ENCODE peak calls at places on chromosomes 7 and 10, in ten cellular contexts. A is spleen, S is H1, C is K562, I is GM23338, H is endothelial cell of umbilical vein, O is transverse colon, L is sigmoid colon, K is vagina, M is upper lobe of left lung. X is an unnamed sample.

GRCh38 chr7:142782922-142783900 is 12.4 kb downstream of the PRSS2 start:
- DNase-seq in M (peak; percentile 71), A (peak; percentile 93), S (peak; percentile 89), O (peak; percentile 90), H (peak; percentile 88), L (peak; percentile 90), C (peak; percentile 96), I (peak; percentile 97), K (no peak), X (peak; percentile 88)

GRCh38 chr10:71995880-71996597 is 31.8 kb downstream of the CHST3 start:
- DNase-seq in A (no peak), S (no peak), I (no peak), L (no peak), M (no peak), O (no peak), K (no peak), H (peak; percentile 33), C (no peak), X (no peak)

GRCh38 chr7:151186640-151187408 is at the start of gene ASB10:
- DNase-seq in O (no peak), L (no peak), A (peak; percentile 68), S (no peak), K (no peak), M (no peak), H (no peak), C (no peak), I (no peak), X (no peak)

GRCh38 chr7:139108256-139109187 is 998 bp downstream of the ZC3HAV1 start:
- DNase-seq in K (no peak), L (peak; percentile 71), H (peak; percentile 40), C (no peak), A (peak; percentile 88), M (peak; percentile 86), O (peak; percentile 41), S (peak; percentile 76), I (peak; percentile 54), X (peak; percentile 26)

GRCh38 chr7:92517626-92518025 is 10.7 kb downstream of the PEX1 start:
- DNase-seq in S (no peak), I (no peak), C (no peak), M (no peak), L (no peak), A (no peak), H (no peak), O (no peak), K (no peak), X (no peak)

GRCh38 chr10:117477961-117478670 is 64.4 kb upstream of the EMX2 start:
- DNase-seq in I (no peak), C (peak; percentile 17), H (peak; percentile 44), O (no peak), M (no peak), K (no peak), S (no peak), L (no peak), A (peak; percentile 2), X (no peak)

GRCh38 chr7:141586878-141587277 is 35.7 kb downstream of the AGK start:
- DNase-seq in I (no peak), O (no peak), M (no peak), C (no peak), A (no peak), H (no peak), L (no peak), S (no peak), K (no peak), X (no peak)

GRCh38 chr7:90597879-90598278 is 1.8 kb downstream of the CDK14 start:
- DNase-seq in L (no peak), M (no peak), I (no peak), A (no peak), C (no peak), S (no peak), H (no peak), O (no peak), K (no peak), X (no peak)

GRCh38 chr7:153158204-153158603 is 398.7 kb downstream of the ACTR3B start:
- DNase-seq in H (no peak), S (no peak), K (no peak), L (no peak), O (no peak), C (no peak), A (no peak), I (no peak), M (no peak), X (no peak)

GRCh38 chr10:62581351-62581750 is 207.2 kb downstream of the ZNF365 start:
- DNase-seq in K (no peak), S (no peak), C (no peak), A (no peak), L (no peak), M (no peak), O (no peak), H (no peak), I (no peak), X (no peak)

GRCh38 chr7:16189026-16189715 is 232.2 kb downstream of the CRPPA start:
- DNase-seq in O (no peak), L (no peak), K (no peak), A (no peak), C (no peak), S (no peak), M (no peak), H (no peak), I (no peak), X (no peak)

GRCh38 chr10:6721964-6722615 is 142.0 kb upstream of the PRKCQ start:
- DNase-seq in S (no peak), K (no peak), A (no peak), M (no peak), C (no peak), H (peak; percentile 99), I (peak; percentile 14), O (no peak), L (no peak), X (peak; percentile 18)
- TF ChIP-seq POLR2AphosphoS5 in S (no peak), K (no peak), A (no peak), M (no peak), C (no peak), H (peak; percentile 99), I (no peak), O (peak; percentile 52), L (peak; percentile 74), X (peak; percentile 54)

GRCh38 chr7:50152486-50152885 is 59.4 kb upstream of the ZPBP start:
- DNase-seq in S (no peak), C (no peak), O (no peak), A (no peak), I (no peak), L (no peak), H (no peak), M (no peak), K (no peak), X (no peak)
- H3K4me1 ChIP-seq in S (no peaks in the 10 kb centered on the region), C (no peaks in the 10 kb centered on the region), O (no peaks in the 10 kb centered on the region), A (peaks cover 38% of the 10 kb centered on the region), I (no peaks in the 10 kb centered on the region), L (no peaks in the 10 kb centered on the region), H (no peaks in the 10 kb centered on the region), M (no peaks in the 10 kb centered on the region), K (no peaks in the 10 kb centered on the region), X (no peaks in the 10 kb centered on the region)

GRCh38 chr10:113679463-113680171 is at the start of gene CASP7:
- DNase-seq in O (peak; percentile 90), M (peak; percentile 94), C (peak; percentile 66), A (peak; percentile 94), H (peak; percentile 81), I (peak; percentile 92), K (no peak), L (peak; percentile 90), S (peak; percentile 84), X (peak; percentile 77)
- TF ChIP-seq CTCF in O (no peak), M (no peak), C (no peak), A (no peak), H (no peak), I (no peak), K (peak; percentile 1), L (no peak), S (peak; percentile 19), X (peak; percentile 21)

GRCh38 chr10:90939648-90940047 is 18.8 kb upstream of the ANKRD1 start:
- DNase-seq in H (no peak), I (no peak), K (no peak), A (no peak), L (no peak), S (no peak), M (no peak), C (no peak), O (no peak), X (no peak)

GRCh38 chr10:90939125-90939524 is 18.2 kb upstream of the ANKRD1 start:
- DNase-seq in K (no peak), O (no peak), I (no peak), L (no peak), A (no peak), S (no peak), H (peak; percentile 30), M (no peak), C (no peak), X (no peak)

GRCh38 chr10:90945496-90946070 is 24.7 kb upstream of the ANKRD1 start:
- DNase-seq in A (no peak), C (no peak), M (no peak), H (no peak), O (no peak), K (no peak), S (no peak), I (no peak), L (no peak), X (no peak)

GRCh38 chr10:90947025-90947960 is 26.4 kb upstream of the ANKRD1 start:
- DNase-seq in A (no peak), H (peak; percentile 52), M (no peak), O (no peak), S (no peak), L (no peak), K (no peak), C (no peak), I (no peak), X (no peak)

DNA sequence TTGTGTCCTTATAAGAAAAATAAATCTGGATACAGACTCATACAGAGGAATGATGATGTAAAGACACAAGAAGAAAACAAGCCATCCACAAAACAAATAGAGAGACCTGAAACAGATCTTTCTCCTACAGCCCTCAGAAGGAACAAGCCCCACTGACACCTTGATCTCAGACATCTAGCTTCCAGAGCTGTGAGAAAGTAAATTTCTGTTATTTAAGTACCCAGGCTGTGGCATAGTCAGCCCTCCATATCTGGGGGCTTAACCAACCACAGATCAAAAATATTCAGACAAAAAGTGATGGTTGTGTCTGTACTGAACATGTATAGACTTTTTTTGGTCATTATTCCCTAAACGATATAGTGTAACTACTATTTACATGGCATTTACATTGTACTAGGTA is 23.9 kb upstream of the ANKRD1 start:
- DNase-seq in L (no peak), I (no peak), H (no peak), S (no peak), K (no peak), C (no peak), M (no peak), A (no peak), O (no peak), X (no peak)
- TF ChIP-seq POLR2AphosphoS5 in L (no peak), I (no peak), H (no peak), S (no peak), K (no peak), C (no peak), M (no peak), A (no peak), O (no peak), X (no peak)

GRCh38 chr10:102627446-102628293 is 16.6 kb upstream of the TRIM8 start:
- DNase-seq in L (peak; percentile 73), A (peak; percentile 69), K (no peak), O (no peak), M (peak; percentile 56), I (peak; percentile 89), C (no peak), S (peak; percentile 84), H (peak; percentile 81), X (no peak)
- H3K4me1 ChIP-seq in L (peaks cover 79% of the 10 kb centered on the region), A (peaks cover 25% of the 10 kb centered on the region), K (peaks cover 53% of the 10 kb centered on the region), O (peaks cover 41% of the 10 kb centered on the region), M (peaks cover 48% of the 10 kb centered on the region), I (peaks cover 52% of the 10 kb centered on the region), C (peaks cover 2% of the 10 kb centered on the region), S (peaks cover 52% of the 10 kb centered on the region), H (peaks cover 52% of the 10 kb centered on the region), X (peaks cover 4% of the 10 kb centered on the region)

X was measured in prostate gland.